ENCODE peak calls at places on chromosomes 5 and 9, in eight cellular contexts. V, N, T, R, A, L, P and D are unnamed samples.

GRCh38 chr5:64164166-64164565 is 1.5 kb upstream of the RNF180 start:
- DNase-seq in N (no peak), R (no peak), A (no peak), L (no peak), P (no peak), V (no peak), T (no peak), D (no peak)

GRCh38 chr5:127892467-127893207 is 189.4 kb downstream of the CCDC192 start:
- DNase-seq in R (no peak), L (no peak), T (no peak), N (no peak), P (no peak), V (no peak), A (no peak), D (no peak)

GRCh38 chr5:167902298-167902697 is 389.1 kb upstream of the WWC1 start:
- DNase-seq in T (no peak), N (no peak), R (no peak), A (no peak), V (no peak), L (no peak), P (no peak), D (no peak)

GRCh38 chr5:90410178-90410762 is 714 bp upstream of the CETN3 start:
- DNase-seq in N (no peak), A (no peak), L (no peak), V (no peak), T (no peak), P (no peak), R (no peak), D (no peak)

GRCh38 chr5:141495456-141495811 is 6.6 kb downstream of the PCDHGC5 start:
- DNase-seq in R (no peak), T (no peak), L (no peak), A (no peak), N (no peak), P (no peak), V (no peak), D (no peak)

GRCh38 chr5:1401681-1402096 is 43.6 kb downstream of the SLC6A3 start:
- DNase-seq in L (no peak), P (no peak), R (no peak), N (no peak), A (no peak), T (no peak), V (no peak), D (no peak)

GRCh38 chr5:97967292-97967691 is 784.2 kb upstream of the RIOK2 start:
- DNase-seq in A (no peak), L (no peak), R (no peak), N (no peak), V (no peak), T (no peak), P (no peak), D (no peak)

GRCh38 chr5:179263391-179264052 is 81.7 kb downstream of the ADAMTS2 start:
- DNase-seq in V (no peak), N (no peak), T (no peak), P (peak; percentile 64), R (no peak), A (peak; percentile 35), L (peak; percentile 62), D (no peak)

DNA sequence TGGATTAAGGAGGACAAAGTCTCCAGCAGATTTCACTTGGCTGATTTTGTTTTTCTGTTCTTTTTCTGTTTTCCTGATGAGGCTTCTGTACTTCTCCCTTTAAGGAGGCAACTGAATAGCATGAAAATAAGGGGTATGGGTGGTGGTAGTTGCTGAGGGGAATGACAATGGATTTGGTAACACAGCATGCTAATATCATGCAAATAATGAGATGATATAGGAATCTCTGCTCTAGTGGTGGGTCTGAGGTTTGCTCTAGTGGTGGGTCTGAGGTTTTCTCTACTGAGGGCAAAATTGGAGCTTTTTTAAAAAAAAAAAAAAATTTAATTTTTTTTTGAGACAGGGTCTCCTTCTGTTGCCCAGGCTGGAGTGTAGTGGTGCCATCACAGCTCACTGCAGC is 139.7 kb downstream of the C9orf152 start:
- DNase-seq in N (no peak), A (no peak), R (no peak), L (no peak), V (no peak), T (no peak), P (no peak), D (no peak)
- H3K4me1 ChIP-seq in N (no peaks in the 10 kb centered on the region), A (no peaks in the 10 kb centered on the region), R (peaks cover 4% of the 10 kb centered on the region), L (peaks cover 32% of the 10 kb centered on the region), V (no peaks in the 10 kb centered on the region), T (peaks cover 25% of the 10 kb centered on the region), P (no peaks in the 10 kb centered on the region), D (peaks cover 93% of the 10 kb centered on the region)

DNA sequence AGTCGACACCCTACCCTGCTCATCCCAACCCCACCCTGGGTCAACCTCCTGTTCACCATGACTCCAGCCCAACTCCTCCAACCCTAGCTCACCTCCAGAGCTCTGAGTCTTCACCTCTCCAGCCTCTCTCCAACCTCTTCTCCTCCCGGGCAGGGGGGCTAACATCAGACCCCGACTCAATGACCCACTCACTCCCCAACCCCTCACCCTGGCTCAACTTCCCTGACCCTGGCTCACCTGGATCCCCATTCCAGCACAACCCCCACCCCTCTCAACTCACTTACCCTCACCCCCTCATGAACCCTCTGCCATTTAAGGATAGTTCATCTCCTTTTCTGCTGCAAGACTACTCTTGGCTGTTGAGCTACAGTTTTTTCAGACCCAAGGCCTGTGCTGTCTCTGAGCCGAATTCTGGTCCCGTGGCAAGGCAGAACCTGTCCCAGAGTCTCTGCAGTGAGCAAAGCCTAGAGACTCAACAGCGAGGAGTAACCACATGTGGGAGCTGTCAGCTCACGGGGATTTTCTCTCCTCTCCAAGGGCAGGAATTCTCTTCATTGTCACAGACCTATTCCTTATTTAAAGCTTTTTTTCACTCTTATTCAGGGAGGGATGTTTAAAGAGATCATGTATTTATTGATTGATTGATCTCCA is 29.8 kb downstream of the ANKRD33B start:
- DNase-seq in V (no peak), P (no peak), A (no peak), L (no peak), N (peak; percentile 44), R (no peak), T (no peak), D (no peak)
- H3K4me1 ChIP-seq in V (no peaks in the 10 kb centered on the region), P (no peaks in the 10 kb centered on the region), A (no peaks in the 10 kb centered on the region), L (peaks cover 31% of the 10 kb centered on the region), N (no peaks in the 10 kb centered on the region), R (no peaks in the 10 kb centered on the region), T (peaks cover 69% of the 10 kb centered on the region), D (peaks cover 4% of the 10 kb centered on the region)

DNA sequence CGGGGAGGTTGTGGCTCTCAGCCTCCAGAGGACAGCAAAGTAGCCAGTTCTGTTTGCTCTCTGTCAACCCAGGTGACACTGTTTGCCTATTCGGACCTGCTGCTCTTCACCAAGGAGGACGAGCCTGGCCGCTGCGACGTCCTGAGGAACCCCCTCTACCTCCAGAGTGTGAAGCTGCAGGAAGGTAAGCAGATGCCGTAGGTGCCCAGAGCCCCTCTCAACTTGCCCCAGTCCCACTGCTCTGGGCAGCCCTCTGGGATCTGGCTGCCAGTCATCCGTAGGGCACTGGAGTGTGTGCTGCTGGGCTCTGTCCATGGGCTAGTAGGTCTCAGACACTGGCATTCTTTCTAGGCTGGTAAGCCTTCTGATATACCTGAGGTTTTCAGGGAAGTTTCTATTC is 59.3 kb downstream of the RGS3 start:
- DNase-seq in L (no peak), A (no peak), N (no peak), R (no peak), T (no peak), P (no peak), V (no peak), D (no peak)
- H3K4me1 ChIP-seq in L (peaks cover 8% of the 10 kb centered on the region), A (no peaks in the 10 kb centered on the region), N (no peaks in the 10 kb centered on the region), R (peaks cover 2% of the 10 kb centered on the region), T (peaks cover 43% of the 10 kb centered on the region), P (no peaks in the 10 kb centered on the region), V (peaks cover 29% of the 10 kb centered on the region), D (peaks cover 100% of the 10 kb centered on the region)

DNA sequence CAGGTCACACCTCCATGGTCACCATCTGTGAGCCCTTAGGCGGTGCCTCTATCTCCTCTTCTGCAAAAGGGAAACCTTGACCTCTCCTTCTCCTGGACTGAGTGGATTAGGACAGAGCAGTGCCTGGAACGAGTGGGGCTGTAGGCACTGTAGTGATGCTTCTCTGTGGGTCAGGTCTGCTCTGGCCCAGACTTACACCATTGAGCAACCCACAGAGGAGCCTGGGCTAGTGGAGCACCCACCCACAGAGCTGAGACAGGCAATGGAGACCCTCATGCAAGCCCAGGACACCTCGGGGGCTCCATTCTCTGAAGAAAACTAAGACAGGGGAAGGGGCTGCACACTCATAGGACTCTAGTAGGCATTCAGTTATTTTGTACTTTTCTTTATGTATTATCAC is 400.6 kb downstream of the GADD45G start:
- DNase-seq in N (no peak), P (no peak), V (no peak), T (no peak), A (no peak), L (no peak), R (no peak), D (no peak)
- H3K4me1 ChIP-seq in N (no peaks in the 10 kb centered on the region), P (no peaks in the 10 kb centered on the region), V (peaks cover 4% of the 10 kb centered on the region), T (peaks cover 8% of the 10 kb centered on the region), A (no peaks in the 10 kb centered on the region), L (peaks cover 9% of the 10 kb centered on the region), R (peaks cover 9% of the 10 kb centered on the region), D (peaks cover 35% of the 10 kb centered on the region)

GRCh38 chr9:95762322-95762721 is 113.2 kb upstream of the ERCC6L2 start:
- DNase-seq in N (no peak), T (no peak), V (no peak), R (no peak), P (no peak), A (no peak), L (no peak), D (no peak)
- H3K4me1 ChIP-seq in N (no peaks in the 10 kb centered on the region), T (no peaks in the 10 kb centered on the region), V (no peaks in the 10 kb centered on the region), R (no peaks in the 10 kb centered on the region), P (no peaks in the 10 kb centered on the region), A (no peaks in the 10 kb centered on the region), L (no peaks in the 10 kb centered on the region), D (peaks cover 5% of the 10 kb centered on the region)

GRCh38 chr9:81546498-81546897 is 142.8 kb downstream of the TLE1 start:
- DNase-seq in T (no peak), N (no peak), R (no peak), V (no peak), L (no peak), P (no peak), A (no peak), D (no peak)
- H3K4me1 ChIP-seq in T (peaks cover 47% of the 10 kb centered on the region), N (no peaks in the 10 kb centered on the region), R (no peaks in the 10 kb centered on the region), V (no peaks in the 10 kb centered on the region), L (peaks cover 5% of the 10 kb centered on the region), P (no peaks in the 10 kb centered on the region), A (peaks cover 20% of the 10 kb centered on the region), D (no peaks in the 10 kb centered on the region)